ENCODE peak calls at places on chromosomes 6 and 20, in seven cellular contexts. Q, M, X, T, B, H and K are unnamed samples.

GRCh38 chr20:62405108-62405980 is 1.7 kb downstream of the CABLES2 start:
- DNase-seq in Q (peak; percentile 22), M (peak; percentile 55), X (peak; percentile 41), T (no peak), B (peak; percentile 54), H (no peak), K (no peak)

GRCh38 chr20:38924718-38925117 is 1.5 kb upstream of the FAM83D start:
- DNase-seq in Q (no peak), M (no peak), X (no peak), T (no peak), B (no peak), H (no peak), K (no peak)

GRCh38 chr20:59163641-59164530 is at the start of gene ZNF831:
- DNase-seq in Q (no peak), M (no peak), X (no peak), T (no peak), B (no peak), H (no peak), K (no peak)

GRCh38 chr6:134240664-134241431 is 77.1 kb downstream of the SGK1 start:
- DNase-seq in Q (no peak), M (no peak), X (no peak), T (peak; percentile 42), B (no peak), H (no peak), K (no peak)

GRCh38 chr6:435442-436307 is 44.1 kb downstream of the IRF4 start:
- DNase-seq in Q (peak; percentile 22), M (no peak), X (no peak), T (no peak), B (no peak), H (no peak), K (no peak)

GRCh38 chr6:158383542-158383941 is 71.3 kb downstream of the TULP4 start:
- DNase-seq in Q (no peak), M (no peak), X (no peak), T (no peak), B (no peak), H (no peak), K (no peak)

GRCh38 chr6:90238663-90239542 is 57.7 kb downstream of the BACH2 start:
- DNase-seq in Q (no peak), M (no peak), X (no peak), T (no peak), B (no peak), H (no peak), K (no peak)

GRCh38 chr6:71513036-71513435 is 224.4 kb downstream of the OGFRL1 start:
- DNase-seq in Q (no peak), M (no peak), X (no peak), T (no peak), B (no peak), H (no peak), K (no peak)

GRCh38 chr6:16635810-16636602 is 125.3 kb downstream of the ATXN1 start:
- DNase-seq in Q (peak; percentile 84), M (no peak), X (peak; percentile 21), T (no peak), B (peak; percentile 92), H (no peak), K (no peak)

GRCh38 chr6:74731204-74731603 is 474.6 kb downstream of the COL12A1 start:
- DNase-seq in Q (peak; percentile 73), M (no peak), X (peak; percentile 45), T (no peak), B (peak; percentile 81), H (peak; percentile 69), K (no peak)

GRCh38 chr6:22003219-22003779 is 293.5 kb downstream of the PRL start:
- DNase-seq in Q (peak; percentile 28), M (no peak), X (no peak), T (no peak), B (peak; percentile 70), H (no peak), K (no peak)

GRCh38 chr6:23266536-23266935 is 697.2 kb downstream of the HDGFL1 start:
- DNase-seq in Q (no peak), M (no peak), X (no peak), T (no peak), B (no peak), H (no peak), K (no peak)

GRCh38 chr20:32333181-32333987 is 24.7 kb upstream of the ASXL1 start:
- DNase-seq in Q (no peak), M (no peak), X (no peak), T (no peak), B (peak; percentile 43), H (no peak), K (no peak)

GRCh38 chr6:136226027-136226673 is 24.0 kb downstream of the MTFR2 start:
- DNase-seq in Q (peak; percentile 71), M (peak; percentile 75), X (peak; percentile 46), T (no peak), B (peak; percentile 27), H (peak; percentile 8), K (no peak)

GRCh38 chr6:15516923-15517560 is 145.8 kb downstream of the DTNBP1 start:
- DNase-seq in Q (no peak), M (no peak), X (no peak), T (no peak), B (no peak), H (no peak), K (no peak)

GRCh38 chr6:145189836-145190235 is 545.5 kb downstream of the EPM2A start:
- DNase-seq in Q (no peak), M (no peak), X (no peak), T (no peak), B (no peak), H (no peak), K (no peak)

GRCh38 chr6:117681321-117681720 is 6.1 kb downstream of the NUS1 start:
- DNase-seq in Q (no peak), M (no peak), X (no peak), T (no peak), B (no peak), H (no peak), K (no peak)

GRCh38 chr6:13461805-13462204 is 25.6 kb downstream of the GFOD1 start:
- DNase-seq in Q (no peak), M (no peak), X (no peak), T (no peak), B (no peak), H (no peak), K (no peak)

GRCh38 chr20:49272654-49273053 is 5.2 kb downstream of the ZNFX1 start:
- DNase-seq in Q (no peak), M (no peak), X (no peak), T (no peak), B (no peak), H (no peak), K (no peak)

GRCh38 chr6:121817141-121817540 is 381.7 kb downstream of the GJA1 start:
- DNase-seq in Q (no peak), M (no peak), X (peak; percentile 32), T (no peak), B (peak; percentile 59), H (no peak), K (no peak)

GRCh38 chr6:1917628-1918371 is 308.1 kb downstream of the FOXC1 start:
- DNase-seq in Q (peak; percentile 78), M (peak; percentile 47), X (peak; percentile 81), T (peak; percentile 8), B (peak; percentile 91), H (no peak), K (no peak)

GRCh38 chr6:28486988-28487742 is 28.4 kb downstream of the GPX6 start:
- DNase-seq in Q (no peak), M (no peak), X (no peak), T (no peak), B (no peak), H (no peak), K (no peak)

GRCh38 chr20:19275630-19276071 is 63.2 kb downstream of the SLC24A3 start:
- DNase-seq in Q (no peak), M (no peak), X (peak; percentile 27), T (no peak), B (no peak), H (no peak), K (no peak)

GRCh38 chr6:131960371-131961133 is 9.4 kb upstream of the CCN2 start:
- DNase-seq in Q (no peak), M (peak; percentile 39), X (peak; percentile 46), T (no peak), B (no peak), H (no peak), K (no peak)

GRCh38 chr6:168374541-168375071 is 55.0 kb upstream of the DACT2 start:
- DNase-seq in Q (no peak), M (no peak), X (no peak), T (no peak), B (no peak), H (no peak), K (no peak)